ENCODE peak calls at places on chromosome 19, in four cellular contexts. One of them, this sample, is unnamed.

GRCh38 chr19:52621376-52621775 is 16.8 kb downstream of the ZNF83 start:
- DNase-seq in tibial nerve: no peak
- DNase-seq in stomach: no peak
- DNase-seq in prostate gland: no peak
- DNase-seq in this sample: no peak

GRCh38 chr19:37983153-37983552 is 76.1 kb downstream of the SIPA1L3 start:
- DNase-seq in stomach: no peak
- DNase-seq in tibial nerve: no peak
- DNase-seq in prostate gland: no peak
- DNase-seq in this sample: no peak

GRCh38 chr19:4015705-4016402 is 8.3 kb downstream of the PIAS4 start:
- DNase-seq in prostate gland: peak
- DNase-seq in stomach: no peak
- DNase-seq in tibial nerve: no peak
- DNase-seq in this sample: peak

GRCh38 chr19:16340092-16340491 is 15.5 kb downstream of the KLF2 start:
- DNase-seq in tibial nerve: no peak
- DNase-seq in stomach: no peak
- DNase-seq in prostate gland: no peak
- DNase-seq in this sample: no peak

GRCh38 chr19:10544242-10544752 is 593 bp downstream of the ATG4D start:
- DNase-seq in tibial nerve: no peak
- DNase-seq in stomach: peak
- DNase-seq in prostate gland: no peak
- DNase-seq in this sample: no peak

GRCh38 chr19:30649934-30650614 is 277.9 kb downstream of the ZNF536 start:
- DNase-seq in prostate gland: no peak
- DNase-seq in tibial nerve: peak
- DNase-seq in stomach: no peak
- DNase-seq in this sample: no peak

GRCh38 chr19:6521718-6522646 is 8.8 kb upstream of the TNFSF9 start:
- DNase-seq in stomach: peak
- DNase-seq in prostate gland: no peak
- DNase-seq in tibial nerve: no peak
- DNase-seq in this sample: no peak

GRCh38 chr19:18780631-18781030 is 10.5 kb downstream of the COMP start:
- DNase-seq in prostate gland: no peak
- DNase-seq in tibial nerve: no peak
- DNase-seq in stomach: no peak
- DNase-seq in this sample: no peak

GRCh38 chr19:48746738-48747575 is at the start of gene IZUMO1:
- DNase-seq in tibial nerve: peak
- DNase-seq in prostate gland: no peak
- DNase-seq in stomach: peak
- DNase-seq in this sample: no peak

GRCh38 chr19:58406818-58407657 is 1.4 kb upstream of the ZNF584 start:
- DNase-seq in stomach: no peak
- DNase-seq in tibial nerve: no peak
- DNase-seq in prostate gland: no peak
- DNase-seq in this sample: no peak

GRCh38 chr19:45087531-45087930 is 5.4 kb upstream of the PPP1R37 start:
- DNase-seq in prostate gland: no peak
- DNase-seq in stomach: no peak
- DNase-seq in tibial nerve: no peak
- DNase-seq in this sample: no peak

GRCh38 chr19:49440439-49441209 is 703 bp downstream of the SLC17A7 start:
- DNase-seq in stomach: no peak
- DNase-seq in tibial nerve: peak
- DNase-seq in prostate gland: no peak
- DNase-seq in this sample: no peak